ENCODE peak calls at places on chromosome 6, in eight cellular contexts. B is heart left ventricle, H is HCT116, N is A549, Q is prostate gland, A is breast epithelium, T is IMR-90, J is spleen. S is an unnamed sample. For H3K4me1, the result is how much of the 10 kb centered on the place peaks cover.

GRCh38 chr6:130577178-130577919 is 211.5 kb downstream of the TMEM200A start:
- DNase-seq in Q (no peak), T (no peak), J (no peak), B (no peak), A (no peak), N (no peak), H (no peak), S (no peak)

GRCh38 chr6:148441454-148441911 is 98.8 kb downstream of the SASH1 start:
- DNase-seq in Q (no peak), N (peak), J (no peak), B (no peak), T (peak), A (no peak), H (peak), S (no peak)

GRCh38 chr6:123515715-123516114 is 121.0 kb downstream of the TRDN start:
- DNase-seq in Q (no peak), A (no peak), H (no peak), N (no peak), B (no peak), T (no peak), J (no peak), S (no peak)

GRCh38 chr6:29737707-29738630 is 14.7 kb downstream of the HLA-F start:
- DNase-seq in T (peak), N (no peak), J (peak), H (peak), A (peak), B (peak), Q (peak), S (peak)

GRCh38 chr6:68473433-68474210 is 161.5 kb upstream of the ADGRB3 start:
- DNase-seq in H (no peak), B (no peak), J (no peak), A (no peak), Q (no peak), N (no peak), T (no peak), S (no peak)

GRCh38 chr6:121592261-121592935 is 157.0 kb downstream of the GJA1 start:
- DNase-seq in H (no peak), N (no peak), B (no peak), A (no peak), J (no peak), T (no peak), Q (no peak), S (no peak)

GRCh38 chr6:84392292-84392691 is 164.8 kb upstream of the CEP162 start:
- DNase-seq in Q (no peak), B (no peak), A (no peak), T (no peak), H (no peak), J (no peak), N (no peak), S (no peak)

GRCh38 chr6:157274471-157275226 is 48.7 kb downstream of the TMEM242 start:
- DNase-seq in T (peak), Q (peak), J (peak), N (peak), H (peak), A (peak), B (peak), S (peak)

GRCh38 chr6:18441253-18441979 is 54.3 kb downstream of the RNF144B start:
- DNase-seq in H (no peak), Q (peak), A (no peak), T (no peak), J (no peak), B (no peak), N (no peak), S (no peak)

GRCh38 chr6:25649611-25650010 is 2.4 kb upstream of the SCGN start:
- DNase-seq in Q (no peak), N (no peak), A (no peak), T (no peak), H (no peak), B (no peak), J (no peak), S (no peak)

GRCh38 chr6:139801571-139802321 is 427.3 kb upstream of the CITED2 start:
- DNase-seq in B (no peak), N (no peak), H (no peak), A (no peak), Q (no peak), J (no peak), T (peak), S (no peak)

GRCh38 chr6:46323312-46323965 is 152.7 kb upstream of the ENPP5 start:
- DNase-seq in Q (no peak), A (no peak), J (no peak), T (peak), H (no peak), B (no peak), N (no peak), S (no peak)

GRCh38 chr6:52016918-52017748 is 70.3 kb downstream of the PKHD1 start:
- DNase-seq in Q (no peak), A (no peak), B (no peak), T (no peak), H (no peak), J (no peak), N (no peak), S (no peak)

GRCh38 chr6:10146723-10147451 is 268.0 kb downstream of the TFAP2A start:
- DNase-seq in B (no peak), N (peak), Q (no peak), J (no peak), A (no peak), H (peak), T (peak), S (no peak)

GRCh38 chr6:89985744-89986493 is 91.7 kb downstream of the GJA10 start:
- DNase-seq in N (no peak), J (no peak), Q (no peak), H (no peak), B (peak), T (peak), A (no peak), S (no peak)

GRCh38 chr6:71855406-71855805 is 30.9 kb upstream of the RIMS1 start:
- DNase-seq in H (no peak), N (no peak), Q (no peak), J (no peak), T (no peak), B (no peak), A (no peak), S (no peak)

GRCh38 chr6:89542081-89542855 is 96.3 kb downstream of the LYRM2 start:
- DNase-seq in N (no peak), B (no peak), A (no peak), H (no peak), J (no peak), Q (no peak), T (no peak), S (no peak)

GRCh38 chr6:19137419-19138035 is 699.6 kb upstream of the ID4 start:
- DNase-seq in J (no peak), N (no peak), T (no peak), B (no peak), H (no peak), A (no peak), Q (no peak), S (no peak)

GRCh38 chr6:161954077-161954476 is 680.2 kb upstream of the AGPAT4 start:
- DNase-seq in B (no peak), T (no peak), J (no peak), N (no peak), H (no peak), A (no peak), Q (no peak), S (no peak)

GRCh38 chr6:26159417-26160273 is 72.4 kb downstream of the HFE start:
- DNase-seq in B (no peak), A (no peak), T (no peak), N (no peak), H (no peak), J (no peak), Q (no peak), S (no peak)

GRCh38 chr6:124260337-124260736 is 456.7 kb downstream of the NKAIN2 start:
- DNase-seq in N (no peak), J (no peak), Q (no peak), A (no peak), B (no peak), H (no peak), T (no peak), S (no peak)

GRCh38 chr6:113707194-113707593 is 150.0 kb upstream of the MARCKS start:
- DNase-seq in N (no peak), J (no peak), Q (no peak), T (no peak), H (no peak), B (no peak), A (no peak), S (no peak)

GRCh38 chr6:73252703-73253102 is 10.3 kb downstream of the KHDC1 start:
- DNase-seq in T (no peak), B (no peak), J (no peak), Q (no peak), N (no peak), A (no peak), H (no peak), S (no peak)

GRCh38 chr6:121441477-121441876 is 6.0 kb downstream of the GJA1 start:
- DNase-seq in J (no peak), B (no peak), T (no peak), Q (no peak), A (no peak), H (no peak), N (no peak), S (no peak)

GRCh38 chr6:152313542-152314482 is 323.4 kb downstream of the SYNE1 start:
- DNase-seq in J (no peak), B (no peak), Q (no peak), H (no peak), N (no peak), A (no peak), T (peak), S (no peak)

GRCh38 chr6:139369068-139369467 is 5.4 kb downstream of the CITED2 start:
- DNase-seq in Q (no peak), J (no peak), A (no peak), N (no peak), B (no peak), H (no peak), T (no peak), S (no peak)

GRCh38 chr6:133062077-133062476 is 179.1 kb upstream of the EYA4 start:
- DNase-seq in J (no peak), T (peak), B (peak), Q (no peak), H (no peak), A (no peak), N (no peak), S (no peak)

GRCh38 chr6:134674562-134674961 is 275.3 kb downstream of the ALDH8A1 start:
- DNase-seq in J (no peak), Q (no peak), B (no peak), H (no peak), T (no peak), A (no peak), N (no peak), S (no peak)

GRCh38 chr6:111978826-111979225 is 75.1 kb upstream of the CCN6 start:
- DNase-seq in B (no peak), N (no peak), H (no peak), A (no peak), Q (no peak), J (no peak), T (no peak), S (no peak)

GRCh38 chr6:110357696-110358535 is at the start of gene METTL24:
- DNase-seq in H (no peak), A (no peak), N (peak), T (no peak), B (no peak), Q (no peak), J (no peak), S (no peak)

GRCh38 chr6:38542031-38542430 is 97.7 kb downstream of the BTBD9 start:
- DNase-seq in A (no peak), J (no peak), T (peak), H (no peak), B (no peak), Q (no peak), N (no peak), S (no peak)

GRCh38 chr6:62803094-62803493 is 408.2 kb upstream of the FKBP1C start:
- DNase-seq in T (no peak), B (no peak), J (no peak), N (no peak), Q (no peak), A (no peak), H (no peak), S (no peak)

GRCh38 chr6:111603648-111604047 is 2.0 kb downstream of the TRAF3IP2 start:
- DNase-seq in Q (no peak), H (no peak), J (no peak), T (peak), A (no peak), B (no peak), N (no peak), S (no peak)

GRCh38 chr6:120876405-120876804 is 457.9 kb downstream of the TBC1D32 start:
- DNase-seq in T (no peak), J (no peak), B (no peak), N (no peak), A (no peak), Q (no peak), H (no peak), S (no peak)

GRCh38 chr6:149004664-149005063 is 257.8 kb downstream of the UST start:
- DNase-seq in B (no peak), Q (no peak), N (no peak), H (no peak), T (no peak), J (no peak), A (no peak), S (no peak)

GRCh38 chr6:100460650-100461204 is 4.0 kb downstream of the SIM1 start:
- DNase-seq in Q (no peak), J (no peak), T (no peak), H (no peak), N (peak), B (no peak), A (no peak), S (no peak)

GRCh38 chr6:30683137-30683979 is 3.1 kb downstream of the PPP1R18 start:
- DNase-seq in H (no peak), J (peak), Q (no peak), A (no peak), N (no peak), B (no peak), T (no peak), S (no peak)

GRCh38 chr6:14108571-14109410 is 8.8 kb upstream of the CD83 start:
- DNase-seq in T (no peak), N (no peak), B (no peak), Q (no peak), A (no peak), H (no peak), J (peak), S (peak)
- TF ChIP-seq POLR2A in T (no peak), N (no peak), B (no peak), Q (no peak), A (no peak), H (no peak), J (no peak), S (no peak)

DNA sequence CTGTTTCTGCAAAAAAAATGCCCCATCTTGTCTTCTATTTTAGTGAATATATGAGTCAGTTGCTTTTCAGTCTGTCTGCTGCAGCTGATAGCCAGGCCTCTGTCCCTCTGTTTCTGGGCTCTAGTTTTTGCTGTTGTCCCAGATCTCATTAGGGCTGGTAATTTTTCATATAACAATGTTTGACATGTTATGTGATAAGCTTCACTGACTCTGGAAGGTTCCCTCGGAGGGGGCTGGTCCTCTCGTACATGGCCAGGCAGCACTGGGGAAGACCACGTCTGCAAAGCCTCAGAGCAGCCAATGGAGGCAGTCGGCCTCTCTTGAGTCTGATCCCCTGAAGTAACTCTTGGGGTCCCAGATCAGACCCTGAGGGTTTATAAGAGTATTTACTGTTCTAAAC is 223.8 kb downstream of the THBS2 start:
- DNase-seq in A (no peak), B (no peak), N (no peak), H (no peak), Q (no peak), J (no peak), T (no peak), S (no peak)
- H3K4me1 ChIP-seq in A (under half), B (under half), N (under half), H (under half), Q (under half), J (under half), T (under half), S (under half)

GRCh38 chr6:143060354-143060805 is 309 bp upstream of the AIG1 start:
- DNase-seq in Q (peak), H (peak), N (peak), B (peak), J (peak), A (peak), T (peak), S (peak)
- TF ChIP-seq POLR2A in Q (peak), H (no peak), N (no peak), B (no peak), J (peak), A (no peak), T (peak), S (peak)

GRCh38 chr6:44115866-44116265 is 11.4 kb downstream of the MRPL14 start:
- DNase-seq in H (no peak), N (no peak), Q (no peak), B (no peak), J (no peak), A (peak), T (peak), S (no peak)
- H3K4me1 ChIP-seq in H (under half), N (under half), Q (under half), B (under half), J (under half), A (under half), T (under half), S (under half)

GRCh38 chr6:143845033-143845432 is 1.9 kb downstream of the LTV1 start:
- DNase-seq in H (no peak), B (no peak), N (no peak), T (no peak), J (no peak), Q (no peak), A (no peak), S (no peak)
- TF ChIP-seq POLR2A in H (no peak), B (no peak), N (no peak), T (no peak), J (no peak), Q (no peak), A (no peak), S (no peak)

DNA sequence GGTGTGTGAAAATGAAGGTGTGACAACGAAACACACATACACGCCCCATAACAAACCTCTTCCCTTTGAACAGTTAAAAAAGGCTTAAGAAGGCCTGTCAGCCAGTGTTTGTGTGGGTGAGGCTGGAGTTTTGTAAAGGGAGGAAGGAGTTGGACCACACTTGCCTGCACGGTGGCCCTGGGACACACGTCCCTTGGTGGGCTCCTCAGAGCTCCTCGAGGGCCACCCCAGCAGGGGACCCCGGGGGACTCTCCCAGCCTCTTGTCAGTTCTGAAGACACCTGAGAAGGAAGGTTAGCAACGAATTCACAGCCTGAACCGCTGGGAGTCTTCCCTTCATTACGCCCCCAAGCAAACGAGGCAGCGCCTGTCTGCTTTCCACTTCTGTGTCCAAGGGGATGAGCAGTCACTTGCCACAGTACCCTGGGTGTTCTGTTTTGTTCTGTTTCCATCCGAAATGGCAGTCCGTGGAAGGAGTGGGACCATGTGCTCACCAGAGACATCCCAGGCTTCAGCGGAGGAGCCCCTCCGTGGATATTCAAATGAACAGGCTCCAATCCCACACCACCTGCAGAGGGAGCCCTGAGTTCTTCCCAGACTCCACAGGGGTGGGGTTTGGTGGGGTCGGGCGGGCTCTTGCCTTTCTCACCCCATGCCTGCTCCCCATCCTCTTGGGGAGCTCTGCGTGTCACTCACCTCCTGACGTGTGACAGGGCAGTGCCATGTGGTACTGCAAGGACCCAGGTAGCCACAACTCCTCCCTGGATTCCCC is 68.6 kb downstream of the NRN1 start:
- DNase-seq in B (no peak), Q (no peak), T (no peak), J (no peak), N (no peak), A (no peak), H (no peak), S (no peak)
- H3K4me1 ChIP-seq in B (under half), Q (under half), T (under half), J (under half), N (under half), A (under half), H (under half), S (under half)

GRCh38 chr6:11938285-11938890 is 73.7 kb upstream of the HIVEP1 start:
- DNase-seq in H (no peak), Q (peak), N (no peak), A (peak), T (no peak), J (no peak), B (no peak), S (peak)
- TF ChIP-seq POLR2A in H (no peak), Q (no peak), N (no peak), A (no peak), T (no peak), J (no peak), B (no peak), S (no peak)